ENCODE peak calls at places on chromosomes 1 and 21, in five cellular contexts. R is fibroblast of mammary gland, J is transverse colon, N is choroid plexus epithelial cell, G is endothelial cell. Y is an unnamed sample.
A peak's percentile ranks its signal among the peaks of the same experiment; 100 is the strongest.

GRCh38 chr1:239816090-239816812 is 275.4 kb upstream of the FMN2 start:
- DNase-seq in R (peak; percentile 81), J (peak; percentile 25), N (peak; percentile 23), G (peak; percentile 22), Y (no peak)

GRCh38 chr1:226903819-226904710 is 33.6 kb downstream of the PSEN2 start:
- DNase-seq in R (peak; percentile 74), J (no peak), N (peak; percentile 88), G (no peak), Y (no peak)

GRCh38 chr1:213231795-213232231 is 180.8 kb downstream of the RPS6KC1 start:
- DNase-seq in R (peak; percentile 53), J (no peak), N (peak; percentile 41), G (no peak), Y (no peak)

GRCh38 chr1:35834218-35834617 is 26.4 kb downstream of the AGO4 start:
- DNase-seq in R (no peak), J (no peak), N (no peak), G (no peak), Y (no peak)

GRCh38 chr21:46151261-46151988 is 4.0 kb downstream of the FTCD start:
- DNase-seq in R (no peak), J (peak; percentile 5), N (no peak), G (no peak), Y (no peak)

GRCh38 chr1:192652159-192652558 is 16.2 kb downstream of the RGS13 start:
- DNase-seq in R (no peak), J (no peak), N (no peak), G (no peak), Y (no peak)

GRCh38 chr1:4481451-4481850 is 173.0 kb upstream of the AJAP1 start:
- DNase-seq in R (no peak), J (no peak), N (no peak), G (no peak), Y (no peak)

GRCh38 chr21:42632771-42633690 is 20.4 kb upstream of the PDE9A start:
- DNase-seq in R (no peak), J (peak; percentile 5), N (no peak), G (no peak), Y (no peak)

GRCh38 chr1:213821175-213821942 is 166.4 kb upstream of the PROX1 start:
- DNase-seq in R (no peak), J (no peak), N (no peak), G (no peak), Y (no peak)

GRCh38 chr1:78468511-78468910 is 22.3 kb upstream of the PTGFR start:
- DNase-seq in R (peak; percentile 35), J (no peak), N (no peak), G (no peak), Y (no peak)

GRCh38 chr1:176858421-176858916 is 306.0 kb downstream of the ASTN1 start:
- DNase-seq in R (no peak), J (no peak), N (no peak), G (no peak), Y (no peak)

GRCh38 chr1:107871687-107872086 is 93.3 kb downstream of the VAV3 start:
- DNase-seq in R (peak; percentile 15), J (no peak), N (no peak), G (no peak), Y (no peak)

GRCh38 chr1:41434748-41435449 is 49.6 kb downstream of the EDN2 start:
- DNase-seq in R (no peak), J (no peak), N (peak; percentile 67), G (no peak), Y (no peak)

GRCh38 chr1:155173478-155174333 is at the start of gene TRIM46:
- DNase-seq in R (peak; percentile 36), J (peak; percentile 42), N (peak; percentile 59), G (no peak), Y (peak; percentile 79)

GRCh38 chr1:219529116-219529515 is 83.8 kb downstream of the ZC3H11B start:
- DNase-seq in R (no peak), J (no peak), N (no peak), G (no peak), Y (no peak)

GRCh38 chr1:53765656-53766055 is 26.7 kb upstream of the GLIS1 start:
- DNase-seq in R (peak; percentile 59), J (no peak), N (peak; percentile 80), G (no peak), Y (no peak)

GRCh38 chr1:10516925-10517676 is 42.4 kb downstream of the PEX14 start:
- DNase-seq in R (no peak), J (no peak), N (no peak), G (no peak), Y (no peak)

GRCh38 chr1:189803364-189803763 is 674.3 kb downstream of the BRINP3 start:
- DNase-seq in R (no peak), J (no peak), N (no peak), G (no peak), Y (no peak)

GRCh38 chr1:151540982-151541377 is 871 bp downstream of the TUFT1 start:
- DNase-seq in R (no peak), J (peak; percentile 48), N (no peak), G (peak; percentile 39), Y (no peak)

GRCh38 chr1:201813226-201813625 is 15.7 kb upstream of the IPO9 start:
- DNase-seq in R (no peak), J (no peak), N (no peak), G (no peak), Y (no peak)

GRCh38 chr1:23984417-23985186 is 4.5 kb upstream of the SRSF10 start:
- DNase-seq in R (peak; percentile 88), J (peak; percentile 38), N (peak; percentile 84), G (no peak), Y (no peak)

GRCh38 chr1:51266791-51267190 is 30.7 kb downstream of the RNF11 start:
- DNase-seq in R (no peak), J (no peak), N (no peak), G (no peak), Y (no peak)

GRCh38 chr1:222546548-222547259 is 1.2 kb downstream of the HHIPL2 start:
- DNase-seq in R (peak; percentile 85), J (no peak), N (peak; percentile 78), G (no peak), Y (no peak)
- TF ChIP-seq CTCF in R (no peak), J (no peak), N (no peak), G (no peak), Y (no peak)

GRCh38 chr21:45011426-45011825 is 63.0 kb upstream of the ADARB1 start:
- DNase-seq in R (no peak), J (no peak), N (no peak), G (no peak), Y (no peak)

GRCh38 chr21:45012661-45013270 is 61.6 kb upstream of the ADARB1 start:
- DNase-seq in R (no peak), J (peak; percentile 7), N (no peak), G (no peak), Y (no peak)

GRCh38 chr21:45013271-45013841 is 61.0 kb upstream of the ADARB1 start:
- DNase-seq in R (no peak), J (no peak), N (no peak), G (no peak), Y (no peak)

GRCh38 chr21:45010860-45011259 is 63.5 kb upstream of the ADARB1 start:
- DNase-seq in R (no peak), J (no peak), N (no peak), G (no peak), Y (no peak)

DNA sequence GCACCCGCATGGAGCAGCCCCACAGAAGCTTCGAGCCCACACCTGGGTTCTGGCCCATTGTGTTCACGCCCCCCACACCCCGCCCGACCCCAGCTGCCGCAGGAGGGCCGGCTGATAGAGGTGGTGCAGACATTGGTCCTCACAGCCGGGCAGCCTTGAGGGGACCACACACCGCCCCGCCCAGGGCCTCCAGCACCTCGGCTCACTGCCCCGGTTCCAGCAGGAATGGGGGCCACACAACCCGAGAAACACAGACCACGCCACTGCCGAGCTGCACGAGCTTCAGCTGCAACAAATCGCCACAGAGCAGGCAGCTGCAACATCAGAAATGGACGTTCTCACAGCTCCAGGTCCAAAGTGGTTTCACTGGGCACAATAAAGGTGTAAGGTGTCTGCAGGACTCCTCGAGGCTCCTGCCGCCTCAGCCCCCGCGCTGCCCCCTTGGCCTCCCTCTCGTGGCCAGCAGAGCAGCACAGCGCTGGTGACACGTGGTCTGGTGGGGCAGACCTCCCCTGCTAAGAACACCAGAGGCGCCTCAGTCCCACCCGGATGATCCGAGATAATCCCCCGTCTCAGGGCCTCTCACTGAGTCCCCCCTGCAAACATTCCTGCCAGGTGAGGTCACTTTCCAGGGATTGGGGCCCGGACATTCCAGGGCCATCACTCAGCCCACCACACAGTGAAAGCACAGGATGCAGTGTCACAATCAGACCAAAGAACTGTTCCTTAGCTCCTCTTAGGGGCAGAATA is 62.3 kb upstream of the ADARB1 start:
- DNase-seq in R (peak; percentile 83), J (peak; percentile 19), N (peak; percentile 87), G (peak; percentile 51), Y (no peak)
- TF ChIP-seq CTCF in R (no peak), J (no peak), N (peak; percentile 34), G (no peak), Y (no peak)

GRCh38 chr1:184593612-184594011 is 161.0 kb downstream of the EDEM3 start:
- DNase-seq in R (no peak), J (no peak), N (no peak), G (no peak), Y (no peak)

GRCh38 chr1:184595609-184596008 is 159.0 kb downstream of the EDEM3 start:
- DNase-seq in R (peak; percentile 84), J (no peak), N (peak; percentile 50), G (no peak), Y (no peak)

GRCh38 chr1:184598403-184598802 is 156.3 kb downstream of the EDEM3 start:
- DNase-seq in R (no peak), J (no peak), N (no peak), G (no peak), Y (no peak)

GRCh38 chr1:184597652-184598357 is 156.9 kb downstream of the EDEM3 start:
- DNase-seq in R (peak; percentile 35), J (peak; percentile 24), N (peak; percentile 46), G (no peak), Y (no peak)

DNA sequence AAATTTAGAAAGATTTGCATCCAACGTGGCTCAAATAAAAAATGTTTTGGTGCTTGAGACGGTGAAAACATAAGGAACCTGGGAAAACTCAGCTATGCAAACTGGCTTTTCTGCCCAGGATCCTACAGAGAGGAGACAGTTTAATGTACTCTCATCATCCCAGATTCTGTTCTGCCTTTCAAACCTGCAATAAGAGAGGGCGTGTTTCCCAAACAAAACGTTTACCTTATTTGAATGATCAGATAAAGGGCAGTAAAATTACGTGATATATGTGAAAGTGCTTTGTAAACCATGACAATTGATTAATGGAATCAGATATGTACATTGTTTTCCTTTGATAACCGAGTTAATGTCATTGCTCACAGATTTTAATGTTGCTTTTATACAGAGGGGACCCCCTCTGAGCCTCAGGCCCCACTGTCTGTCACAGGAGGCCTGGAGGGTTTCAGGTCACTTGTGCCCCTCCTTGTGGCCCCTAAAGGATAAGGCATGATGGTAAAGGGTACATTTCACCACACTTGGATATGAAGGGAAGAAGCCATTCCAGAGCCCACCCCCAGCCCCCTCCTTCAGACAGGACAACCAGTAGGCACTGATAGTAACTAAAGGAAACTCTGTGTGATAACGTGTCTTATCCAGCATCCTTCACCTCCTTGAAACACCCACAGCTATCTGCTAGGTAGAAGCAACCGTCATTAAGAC is 157.6 kb downstream of the EDEM3 start:
- DNase-seq in R (no peak), J (no peak), N (no peak), G (no peak), Y (no peak)
- TF ChIP-seq CTCF in R (peak; percentile 5), J (no peak), N (peak; percentile 26), G (peak; percentile 35), Y (peak; percentile 13)

DNA sequence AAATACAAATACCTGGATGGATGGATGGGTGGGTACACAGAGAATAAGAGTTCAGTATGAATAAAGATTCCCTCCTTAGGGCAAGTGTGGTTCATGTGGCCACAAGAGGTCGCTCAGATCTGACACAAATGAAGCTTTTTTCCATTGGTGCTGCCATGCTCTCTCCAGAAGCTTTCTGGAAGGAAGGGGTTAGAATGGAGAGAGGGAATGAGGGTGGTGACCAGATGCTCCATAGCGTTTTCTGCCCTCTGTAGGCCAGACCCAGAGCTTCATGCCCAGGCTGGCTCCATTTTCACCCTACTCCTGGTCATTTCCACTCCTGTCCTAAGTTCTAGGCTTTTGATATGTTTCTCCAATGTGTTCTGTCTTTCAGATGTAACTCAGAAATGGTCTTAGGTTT is 3.3 kb upstream of the FCRL6 start:
- DNase-seq in R (peak; percentile 92), J (peak; percentile 72), N (peak; percentile 92), G (peak; percentile 60), Y (peak; percentile 70)
- TF ChIP-seq CTCF in R (peak; percentile 87), J (peak; percentile 72), N (peak; percentile 82), G (peak; percentile 66), Y (peak; percentile 77)